ENCODE peak calls at places on chromosomes 11 and 22, in eight cellular contexts. A is CD4-positive, alpha-beta memory T cell; V is K562; T is naive thymus-derived CD4-positive, alpha-beta T cell; C is PC-9; G is brain microvascular endothelial cell; P is AG04450; M is neural progenitor cell. I is an unnamed sample. For H3K27me3, the result is how much of the 10 kb centered on the place peaks cover.

GRCh38 chr11:30239025-30239424 is 8.2 kb downstream of the FSHB start:
- DNase-seq in V (no peak), T (no peak), P (no peak), G (no peak), M (no peak), C (no peak), A (no peak), I (no peak)

GRCh38 chr11:92611157-92611556 is 358.3 kb upstream of the MTNR1B start:
- DNase-seq in M (no peak), P (no peak), A (no peak), V (no peak), C (no peak), T (no peak), G (no peak), I (no peak)

GRCh38 chr11:803770-804598 is 1.0 kb downstream of the PIDD1 start:
- DNase-seq in G (no peak), V (no peak), P (no peak), A (no peak), T (no peak), M (no peak), C (no peak), I (peak)

GRCh38 chr11:46202149-46202548 is 75.3 kb upstream of the CREB3L1 start:
- DNase-seq in P (no peak), T (no peak), C (no peak), G (no peak), M (peak), A (no peak), V (no peak), I (no peak)

GRCh38 chr11:116262370-116262769 is 510.4 kb downstream of the BUD13 start:
- DNase-seq in P (no peak), G (no peak), A (no peak), C (no peak), T (no peak), V (no peak), M (no peak), I (no peak)

GRCh38 chr11:32100495-32100894 is 9.6 kb downstream of the RCN1 start:
- DNase-seq in P (no peak), V (no peak), T (no peak), A (no peak), G (peak), M (no peak), C (no peak), I (no peak)

GRCh38 chr11:61737131-61737530 is 15.3 kb upstream of the MYRF start:
- DNase-seq in V (peak), M (no peak), A (no peak), T (no peak), C (no peak), P (no peak), G (no peak), I (no peak)

GRCh38 chr11:70220136-70220535 is 17.0 kb downstream of the FADD start:
- DNase-seq in P (no peak), M (no peak), G (no peak), T (no peak), C (no peak), A (no peak), V (no peak), I (no peak)

GRCh38 chr11:3207530-3208189 is 11.0 kb downstream of the MRGPRG start:
- DNase-seq in V (no peak), A (no peak), P (no peak), C (no peak), M (no peak), T (no peak), G (no peak), I (no peak)

GRCh38 chr11:67167715-67168114 is 48.7 kb downstream of the KDM2A start:
- DNase-seq in T (no peak), P (no peak), V (no peak), A (no peak), C (no peak), G (no peak), M (no peak), I (peak)
- H3K4me3 ChIP-seq in T (no peak), P (no peak), V (no peak), A (no peak), C (no peak), G (no peak), M (no peak), I (peak)

GRCh38 chr22:47655930-47656329 is 893.5 kb downstream of the TBC1D22A start:
- DNase-seq in A (no peak), V (no peak), C (no peak), T (no peak), P (no peak), G (no peak), M (no peak), I (no peak)
- H3K27me3 ChIP-seq in A (under half), V (under half), C (under half), T (under half), P (under half), G (under half), M (under half), I (under half)

GRCh38 chr11:122050021-122050710 is 65.8 kb downstream of the BLID start:
- DNase-seq in P (no peak), T (no peak), M (no peak), A (no peak), G (no peak), C (no peak), V (no peak), I (no peak)
- H3K4me3 ChIP-seq in P (no peak), T (no peak), M (no peak), A (no peak), G (no peak), C (no peak), V (no peak), I (no peak)

GRCh38 chr11:63491614-63492372 is 826 bp upstream of the PLAAT5 start:
- DNase-seq in G (peak), M (peak), T (no peak), V (peak), C (no peak), A (peak), P (no peak), I (no peak)

GRCh38 chr11:63490551-63491239 is at the start of gene PLAAT5:
- DNase-seq in A (peak), P (no peak), T (no peak), M (peak), V (no peak), C (no peak), G (peak), I (peak)

GRCh38 chr11:63488789-63489188 is 2.2 kb downstream of the PLAAT5 start:
- DNase-seq in G (no peak), M (no peak), V (no peak), P (no peak), T (no peak), A (no peak), C (no peak), I (peak)

GRCh38 chr11:63491240-63491587 is 247 bp upstream of the PLAAT5 start:
- DNase-seq in G (no peak), T (no peak), V (no peak), A (no peak), C (no peak), M (no peak), P (no peak), I (no peak)

GRCh38 chr11:63489879-63490278 is 1.1 kb downstream of the PLAAT5 start:
- DNase-seq in P (no peak), A (no peak), V (no peak), T (no peak), M (peak), G (peak), C (no peak), I (peak)
- H3K27me3 ChIP-seq in P (under half), A (under half), V (under half), T (under half), M (under half), G (under half), C (under half), I (under half)

DNA sequence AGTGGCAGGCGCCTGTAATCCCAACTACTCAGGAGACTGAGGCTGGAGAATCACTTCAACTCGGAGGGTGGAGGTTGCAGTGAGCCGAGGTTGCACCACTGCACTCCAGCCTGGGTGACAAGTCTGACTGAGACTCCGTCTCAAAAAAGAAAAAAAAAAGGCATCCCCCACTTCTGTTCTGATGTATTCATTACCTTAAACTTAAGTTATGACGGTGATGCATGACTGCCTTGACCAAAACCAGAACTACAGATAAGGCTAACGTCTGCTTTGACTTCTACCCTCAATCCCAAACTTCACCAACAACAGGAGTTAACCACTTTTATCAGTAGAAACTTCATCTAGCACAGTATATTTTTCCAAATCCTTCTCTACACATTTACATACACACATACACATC is 9.9 kb downstream of the HTR3A start:
- DNase-seq in C (no peak), V (no peak), G (no peak), T (no peak), P (no peak), M (no peak), A (no peak), I (no peak)
- H3K4me3 ChIP-seq in C (no peak), V (no peak), G (no peak), T (no peak), P (no peak), M (no peak), A (no peak), I (no peak)

DNA sequence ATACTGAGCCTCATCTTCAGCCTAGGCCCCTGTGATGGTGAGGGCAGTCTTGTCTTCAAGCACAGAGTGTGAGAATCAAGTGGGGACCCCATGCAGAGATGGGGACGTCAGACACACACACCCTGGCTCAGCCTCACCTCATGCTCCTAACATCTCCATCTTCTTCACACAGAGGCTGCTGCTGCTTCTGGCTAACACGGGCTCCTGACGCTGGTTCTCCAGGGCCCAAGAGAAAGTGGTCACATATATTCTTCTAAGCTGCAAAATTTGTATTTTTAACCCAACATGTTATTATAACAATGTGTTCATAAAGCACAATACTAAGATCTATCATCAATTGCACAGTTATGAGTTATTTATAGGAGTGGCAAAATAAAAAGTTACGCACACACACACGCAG is 101.2 kb downstream of the VPREB1 start:
- DNase-seq in T (no peak), V (no peak), M (no peak), P (no peak), G (no peak), A (no peak), C (no peak), I (no peak)
- H3K27me3 ChIP-seq in T (under half), V (under half), M (half or more), P (under half), G (under half), A (under half), C (under half), I (half or more)

DNA sequence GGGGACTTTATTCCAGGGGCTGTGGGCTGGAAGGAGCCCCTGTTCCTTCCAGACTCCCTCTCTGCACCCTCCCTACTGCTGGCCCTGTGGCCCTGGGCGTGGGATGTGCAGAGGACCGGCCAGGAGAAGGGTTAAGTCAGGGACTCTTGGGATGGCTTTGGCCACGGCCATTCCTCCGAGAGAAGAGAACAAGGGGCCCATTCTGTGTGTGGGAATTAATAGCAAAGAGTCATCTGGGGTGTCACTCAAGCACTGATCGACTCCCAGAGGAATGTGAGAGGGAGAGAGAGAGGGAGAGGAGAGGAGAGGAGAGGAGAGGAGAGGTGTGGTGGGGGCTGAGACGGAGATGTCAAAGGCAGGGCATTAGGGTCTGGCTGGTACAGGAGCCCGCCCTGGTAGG is 14.2 kb upstream of the SOX10 start:
- DNase-seq in P (no peak), C (no peak), A (no peak), V (no peak), M (no peak), G (no peak), T (no peak), I (no peak)
- H3K4me3 ChIP-seq in P (no peak), C (no peak), A (no peak), V (no peak), M (no peak), G (no peak), T (no peak), I (no peak)

DNA sequence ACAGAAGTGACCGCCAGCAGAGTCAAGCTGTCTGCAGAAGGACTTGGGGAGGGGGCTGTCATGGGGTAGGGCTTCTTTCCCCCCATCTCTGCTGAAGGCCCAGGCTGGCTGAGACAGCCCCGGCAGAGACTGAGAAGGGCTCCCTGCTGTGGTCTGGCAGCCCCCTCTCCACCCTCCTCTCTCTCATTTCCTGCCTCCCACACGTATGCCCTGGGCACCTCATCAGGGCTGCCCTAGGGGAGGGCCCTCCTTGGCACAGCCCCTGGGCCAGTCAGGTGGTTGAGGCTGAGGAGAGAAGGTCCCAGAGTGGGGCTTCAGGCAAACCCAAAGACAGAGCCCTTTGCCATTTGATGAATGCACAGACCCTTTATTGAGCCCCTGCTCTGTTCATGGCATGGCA is 3.6 kb downstream of the RASD2 start:
- DNase-seq in T (no peak), V (no peak), C (no peak), A (no peak), G (no peak), P (no peak), M (no peak), I (no peak)
- H3K27me3 ChIP-seq in T (under half), V (under half), C (under half), A (under half), G (under half), P (under half), M (half or more), I (under half)

GRCh38 chr11:77473001-77473800 is 693 bp downstream of the PAK1 start:
- DNase-seq in M (peak), T (peak), G (no peak), P (no peak), C (peak), V (no peak), A (peak), I (peak)

GRCh38 chr11:77475206-77475605 is 1.3 kb upstream of the PAK1 start:
- DNase-seq in V (no peak), G (no peak), A (no peak), M (no peak), P (no peak), C (no peak), T (no peak), I (no peak)

GRCh38 chr11:77474509-77475070 is 696 bp upstream of the PAK1 start:
- DNase-seq in T (no peak), P (no peak), C (no peak), V (no peak), M (no peak), A (no peak), G (no peak), I (no peak)

GRCh38 chr11:77471520-77472234 is 2.2 kb downstream of the PAK1 start:
- DNase-seq in T (no peak), P (no peak), G (no peak), C (peak), M (peak), A (no peak), V (no peak), I (peak)

GRCh38 chr11:77473801-77474508 is at the start of gene PAK1:
- DNase-seq in V (peak), T (peak), A (peak), M (peak), P (peak), G (peak), C (peak), I (peak)
- H3K4me3 ChIP-seq in V (peak), T (peak), A (peak), M (peak), P (peak), G (peak), C (peak), I (peak)

DNA sequence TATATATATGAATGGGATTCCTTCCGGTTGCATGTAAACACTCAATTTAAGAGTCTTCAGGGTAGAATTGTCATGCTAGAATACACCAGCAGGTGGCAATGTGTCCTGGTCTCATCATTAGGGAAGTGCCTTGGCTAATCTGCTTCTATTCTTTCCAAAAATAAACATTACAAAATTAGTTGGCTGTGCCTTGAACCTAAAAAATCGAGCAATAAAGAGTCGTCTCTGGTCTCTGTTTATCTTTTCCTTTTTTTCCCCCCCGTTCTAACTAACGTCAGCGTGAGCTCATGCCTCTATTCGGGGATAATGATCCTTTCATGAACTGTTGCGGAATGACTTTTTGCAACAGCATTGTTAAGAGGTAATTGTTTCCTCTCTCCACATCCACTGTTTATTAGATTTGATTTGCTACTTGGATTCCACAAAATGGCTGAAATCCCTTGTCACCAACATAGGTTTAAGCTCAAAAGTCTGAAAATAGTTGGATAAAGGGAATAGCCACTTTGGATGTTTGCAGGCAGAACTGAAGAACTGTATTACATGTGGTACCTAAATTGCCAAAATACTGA is 1.2 kb upstream of the ARHGEF12 start:
- DNase-seq in A (peak), G (peak), T (peak), V (peak), P (peak), M (peak), C (peak), I (peak)
- H3K27me3 ChIP-seq in A (under half), G (under half), T (under half), V (under half), P (under half), M (under half), C (under half), I (under half)

I was measured in adipocyte.